ENCODE peak calls at places on chromosome 22, in five cellular contexts. H is T1000, E is NCI-H226, W is AG10803, N is NCI-H2081 treated with DMSO at 0.1 percent for 48 hours. O is an unnamed sample.

GRCh38 chr22:29914991-29915390 is 32.0 kb downstream of the MTMR3 start:
- DNase-seq in H (no peak), E (no peak), W (peak; percentile 61), N (no peak), O (no peak)

GRCh38 chr22:20904008-20904979 is 12.9 kb upstream of the CRKL start:
- DNase-seq in H (peak; percentile 52), E (peak; percentile 78), W (peak; percentile 97), N (no peak), O (peak; percentile 90)

GRCh38 chr22:37629928-37630327 is 9.5 kb upstream of the SH3BP1 start:
- DNase-seq in H (no peak), E (no peak), W (no peak), N (no peak), O (no peak)

GRCh38 chr22:46524203-46524740 is 13.1 kb downstream of the CELSR1 start:
- DNase-seq in H (no peak), E (no peak), W (no peak), N (no peak), O (no peak)

GRCh38 chr22:37258810-37259472 is 14.9 kb upstream of the RAC2 start:
- DNase-seq in H (no peak), E (no peak), W (no peak), N (no peak), O (no peak)

GRCh38 chr22:30115705-30116104 is 35.4 kb downstream of the HORMAD2 start:
- DNase-seq in H (no peak), E (no peak), W (no peak), N (no peak), O (no peak)

GRCh38 chr22:30717331-30717921 is 22.8 kb downstream of the OSBP2 start:
- DNase-seq in H (no peak), E (no peak), W (peak; percentile 80), N (no peak), O (peak; percentile 74)

GRCh38 chr22:48096846-48097665 is 1334.6 kb downstream of the TBC1D22A start:
- DNase-seq in H (no peak), E (no peak), W (no peak), N (no peak), O (no peak)

GRCh38 chr22:46162771-46163170 is 12.4 kb downstream of the PPARA start:
- DNase-seq in H (no peak), E (no peak), W (no peak), N (no peak), O (no peak)

GRCh38 chr22:29205598-29206371 is at the start of gene EMID1:
- DNase-seq in H (no peak), E (no peak), W (no peak), N (no peak), O (peak; percentile 68)

GRCh38 chr22:33851240-33851639 is 69.0 kb downstream of the LARGE1 start:
- DNase-seq in H (no peak), E (no peak), W (peak; percentile 42), N (no peak), O (no peak)

GRCh38 chr22:37639771-37640590 is 512 bp downstream of the SH3BP1 start:
- DNase-seq in H (no peak), E (no peak), W (no peak), N (no peak), O (peak; percentile 9)

GRCh38 chr22:44848296-44848741 is 95.9 kb downstream of the ARHGAP8 start:
- DNase-seq in H (no peak), E (no peak), W (no peak), N (no peak), O (no peak)

GRCh38 chr22:26589845-26590524 is at the start of gene TPST2:
- DNase-seq in H (peak; percentile 55), E (peak; percentile 22), W (peak; percentile 69), N (no peak), O (peak; percentile 96)

GRCh38 chr22:30890689-30891442 is 77.7 kb downstream of the MORC2 start:
- DNase-seq in H (no peak), E (no peak), W (peak; percentile 19), N (no peak), O (peak; percentile 82)

GRCh38 chr22:31947296-31947695 is 3.0 kb downstream of the YWHAH start:
- DNase-seq in H (no peak), E (no peak), W (no peak), N (no peak), O (no peak)

GRCh38 chr22:37681556-37682049 is 4.5 kb upstream of the NOL12 start:
- DNase-seq in H (peak; percentile 36), E (peak; percentile 23), W (peak; percentile 77), N (no peak), O (peak; percentile 83)

GRCh38 chr22:28560005-28560742 is 119.5 kb downstream of the TTC28 start:
- DNase-seq in H (no peak), E (peak; percentile 86), W (peak; percentile 64), N (no peak), O (peak; percentile 47)

GRCh38 chr22:27377501-27377900 is 424.1 kb downstream of the MN1 start:
- DNase-seq in H (no peak), E (no peak), W (no peak), N (no peak), O (no peak)

GRCh38 chr22:45966320-45966891 is 10.6 kb downstream of the WNT7B start:
- DNase-seq in H (no peak), E (no peak), W (no peak), N (peak; percentile 32), O (no peak)

GRCh38 chr22:48742556-48743343 is 1084.9 kb downstream of the BRD1 start:
- DNase-seq in H (no peak), E (no peak), W (no peak), N (no peak), O (no peak)

GRCh38 chr22:28977050-28977449 is 84.6 kb downstream of the C22orf31 start:
- DNase-seq in H (no peak), E (no peak), W (no peak), N (no peak), O (no peak)

GRCh38 chr22:31093090-31093850 is 12.2 kb downstream of the SMTN start:
- DNase-seq in H (no peak), E (no peak), W (no peak), N (no peak), O (no peak)

GRCh38 chr22:40325315-40325714 is 21.0 kb upstream of the ADSL start:
- DNase-seq in H (no peak), E (no peak), W (no peak), N (no peak), O (no peak)

GRCh38 chr22:19848298-19849224 is 6.1 kb downstream of the GNB1L start:
- DNase-seq in H (no peak), E (no peak), W (peak; percentile 29), N (no peak), O (peak; percentile 58)

GRCh38 chr22:28208036-28208435 is 289.0 kb upstream of the PITPNB start:
- DNase-seq in H (no peak), E (peak; percentile 25), W (no peak), N (no peak), O (no peak)

GRCh38 chr22:50671641-50672040 is 982 bp upstream of the SHANK3 start:
- DNase-seq in H (no peak), E (no peak), W (no peak), N (no peak), O (peak; percentile 29)

GRCh38 chr22:20661473-20661872 is 112.4 kb upstream of the SERPIND1 start:
- DNase-seq in H (no peak), E (no peak), W (no peak), N (no peak), O (no peak)

GRCh38 chr22:45376009-45376408 is 37.4 kb downstream of the SMC1B start:
- DNase-seq in H (no peak), E (no peak), W (no peak), N (no peak), O (no peak)

GRCh38 chr22:50236731-50237409 is 8.0 kb downstream of the TUBGCP6 start:
- DNase-seq in H (no peak), E (no peak), W (no peak), N (no peak), O (no peak)

GRCh38 chr22:36422287-36423014 is 34.7 kb upstream of the MYH9 start:
- DNase-seq in H (no peak), E (no peak), W (no peak), N (no peak), O (no peak)

O was measured in AG20443.